ENCODE peak calls at places on chromosomes 13 and 19, in eight cellular contexts. One of them, this sample, is unnamed.

GRCh38 chr13:53775807-53776206 is 747.2 kb downstream of the OLFM4 start:
- DNase-seq in suprapubic skin: no peak
- DNase-seq in stomach: no peak
- DNase-seq in ovary: no peak
- DNase-seq in tibial nerve: no peak
- DNase-seq in upper lobe of left lung: no peak
- DNase-seq in H1: no peak
- DNase-seq in sigmoid colon: no peak
- DNase-seq in this sample: no peak

GRCh38 chr19:33047422-33047821 is 17.3 kb downstream of the RHPN2 start:
- DNase-seq in suprapubic skin: no peak
- DNase-seq in stomach: peak
- DNase-seq in ovary: no peak
- DNase-seq in tibial nerve: no peak
- DNase-seq in upper lobe of left lung: peak
- DNase-seq in H1: peak
- DNase-seq in sigmoid colon: no peak
- DNase-seq in this sample: no peak

GRCh38 chr19:8242212-8242821 is 33.1 kb downstream of the CERS4 start:
- DNase-seq in suprapubic skin: no peak
- DNase-seq in stomach: no peak
- DNase-seq in ovary: no peak
- DNase-seq in tibial nerve: no peak
- DNase-seq in upper lobe of left lung: no peak
- DNase-seq in H1: no peak
- DNase-seq in sigmoid colon: no peak
- DNase-seq in this sample: no peak

GRCh38 chr19:50646074-50646807 is 3.0 kb upstream of the C19orf81 start:
- DNase-seq in suprapubic skin: no peak
- DNase-seq in stomach: no peak
- DNase-seq in ovary: no peak
- DNase-seq in tibial nerve: no peak
- DNase-seq in upper lobe of left lung: no peak
- DNase-seq in H1: no peak
- DNase-seq in sigmoid colon: no peak
- DNase-seq in this sample: no peak

GRCh38 chr13:83815598-83815997 is 66.7 kb downstream of the SLITRK1 start:
- DNase-seq in suprapubic skin: no peak
- DNase-seq in stomach: no peak
- DNase-seq in ovary: no peak
- DNase-seq in tibial nerve: no peak
- DNase-seq in upper lobe of left lung: no peak
- DNase-seq in H1: no peak
- DNase-seq in sigmoid colon: no peak
- DNase-seq in this sample: no peak

GRCh38 chr13:99468971-99469545 is 32.2 kb upstream of the TM9SF2 start:
- DNase-seq in suprapubic skin: no peak
- DNase-seq in stomach: no peak
- DNase-seq in ovary: no peak
- DNase-seq in tibial nerve: no peak
- DNase-seq in upper lobe of left lung: peak
- DNase-seq in H1: no peak
- DNase-seq in sigmoid colon: no peak
- DNase-seq in this sample: peak

GRCh38 chr13:65744761-65745160 is 1485.4 kb downstream of the PCDH9 start:
- DNase-seq in suprapubic skin: no peak
- DNase-seq in stomach: no peak
- DNase-seq in ovary: no peak
- DNase-seq in tibial nerve: no peak
- DNase-seq in upper lobe of left lung: no peak
- DNase-seq in H1: no peak
- DNase-seq in sigmoid colon: no peak
- DNase-seq in this sample: no peak

GRCh38 chr13:29954082-29955043 is 103.9 kb upstream of the UBL3 start:
- DNase-seq in suprapubic skin: no peak
- DNase-seq in stomach: no peak
- DNase-seq in ovary: no peak
- DNase-seq in tibial nerve: no peak
- DNase-seq in upper lobe of left lung: peak
- DNase-seq in H1: no peak
- DNase-seq in sigmoid colon: no peak
- DNase-seq in this sample: no peak

GRCh38 chr19:48271531-48272151 is 1.8 kb downstream of the ZNF114 start:
- DNase-seq in suprapubic skin: peak
- DNase-seq in stomach: no peak
- DNase-seq in ovary: no peak
- DNase-seq in tibial nerve: no peak
- DNase-seq in upper lobe of left lung: peak
- DNase-seq in H1: peak
- DNase-seq in sigmoid colon: no peak
- DNase-seq in this sample: no peak

GRCh38 chr13:100234524-100235136 is 145.7 kb downstream of the PCCA start:
- DNase-seq in suprapubic skin: no peak
- DNase-seq in stomach: no peak
- DNase-seq in ovary: no peak
- DNase-seq in tibial nerve: no peak
- DNase-seq in upper lobe of left lung: no peak
- DNase-seq in H1: no peak
- DNase-seq in sigmoid colon: no peak
- DNase-seq in this sample: no peak

GRCh38 chr19:30076101-30076551 is 134.1 kb downstream of the URI1 start:
- DNase-seq in suprapubic skin: peak
- DNase-seq in stomach: no peak
- DNase-seq in ovary: no peak
- DNase-seq in tibial nerve: no peak
- DNase-seq in upper lobe of left lung: peak
- DNase-seq in H1: no peak
- DNase-seq in sigmoid colon: peak
- DNase-seq in this sample: no peak

GRCh38 chr19:53195265-53195879 is 2.2 kb upstream of the ZNF665 start:
- DNase-seq in suprapubic skin: peak
- DNase-seq in stomach: peak
- DNase-seq in ovary: peak
- DNase-seq in tibial nerve: peak
- DNase-seq in upper lobe of left lung: peak
- DNase-seq in H1: no peak
- DNase-seq in sigmoid colon: peak
- DNase-seq in this sample: peak

GRCh38 chr19:32599736-32600157 is 18.8 kb downstream of the PDCD5 start:
- DNase-seq in suprapubic skin: no peak
- DNase-seq in stomach: no peak
- DNase-seq in ovary: no peak
- DNase-seq in tibial nerve: no peak
- DNase-seq in upper lobe of left lung: peak
- DNase-seq in H1: no peak
- DNase-seq in sigmoid colon: no peak
- DNase-seq in this sample: no peak

GRCh38 chr13:99819962-99820361 is 151.6 kb downstream of the ZIC5 start:
- DNase-seq in suprapubic skin: no peak
- DNase-seq in stomach: no peak
- DNase-seq in ovary: no peak
- DNase-seq in tibial nerve: no peak
- DNase-seq in upper lobe of left lung: no peak
- DNase-seq in H1: no peak
- DNase-seq in sigmoid colon: no peak
- DNase-seq in this sample: no peak

GRCh38 chr13:60661514-60661913 is 264.5 kb downstream of the TDRD3 start:
- DNase-seq in suprapubic skin: no peak
- DNase-seq in stomach: no peak
- DNase-seq in ovary: no peak
- DNase-seq in tibial nerve: no peak
- DNase-seq in upper lobe of left lung: no peak
- DNase-seq in H1: no peak
- DNase-seq in sigmoid colon: no peak
- DNase-seq in this sample: no peak

GRCh38 chr13:62125451-62125850 is 709.8 kb upstream of the PCDH20 start:
- DNase-seq in suprapubic skin: no peak
- DNase-seq in stomach: no peak
- DNase-seq in ovary: no peak
- DNase-seq in tibial nerve: no peak
- DNase-seq in upper lobe of left lung: no peak
- DNase-seq in H1: no peak
- DNase-seq in sigmoid colon: no peak
- DNase-seq in this sample: no peak

GRCh38 chr13:74077847-74078246 is 56.4 kb downstream of the KLF12 start:
- DNase-seq in suprapubic skin: no peak
- DNase-seq in stomach: no peak
- DNase-seq in ovary: no peak
- DNase-seq in tibial nerve: no peak
- DNase-seq in upper lobe of left lung: no peak
- DNase-seq in H1: no peak
- DNase-seq in sigmoid colon: no peak
- DNase-seq in this sample: no peak

GRCh38 chr19:39397360-39398296 is 6.5 kb downstream of the MED29 start:
- DNase-seq in suprapubic skin: peak
- DNase-seq in stomach: peak
- DNase-seq in ovary: peak
- DNase-seq in tibial nerve: peak
- DNase-seq in upper lobe of left lung: peak
- DNase-seq in H1: no peak
- DNase-seq in sigmoid colon: peak
- DNase-seq in this sample: peak

GRCh38 chr19:39400997-39401548 is 5.6 kb upstream of the ZFP36 start:
- DNase-seq in suprapubic skin: no peak
- DNase-seq in stomach: no peak
- DNase-seq in ovary: no peak
- DNase-seq in tibial nerve: no peak
- DNase-seq in upper lobe of left lung: no peak
- DNase-seq in H1: no peak
- DNase-seq in sigmoid colon: no peak
- DNase-seq in this sample: no peak

GRCh38 chr19:39398297-39398864 is 7.2 kb downstream of the MED29 start:
- DNase-seq in suprapubic skin: peak
- DNase-seq in stomach: peak
- DNase-seq in ovary: peak
- DNase-seq in tibial nerve: peak
- DNase-seq in upper lobe of left lung: peak
- DNase-seq in H1: no peak
- DNase-seq in sigmoid colon: peak
- DNase-seq in this sample: no peak

GRCh38 chr19:39401549-39402416 is 4.9 kb upstream of the ZFP36 start:
- DNase-seq in suprapubic skin: peak
- DNase-seq in stomach: peak
- DNase-seq in ovary: peak
- DNase-seq in tibial nerve: no peak
- DNase-seq in upper lobe of left lung: peak
- DNase-seq in H1: no peak
- DNase-seq in sigmoid colon: peak
- DNase-seq in this sample: no peak

DNA sequence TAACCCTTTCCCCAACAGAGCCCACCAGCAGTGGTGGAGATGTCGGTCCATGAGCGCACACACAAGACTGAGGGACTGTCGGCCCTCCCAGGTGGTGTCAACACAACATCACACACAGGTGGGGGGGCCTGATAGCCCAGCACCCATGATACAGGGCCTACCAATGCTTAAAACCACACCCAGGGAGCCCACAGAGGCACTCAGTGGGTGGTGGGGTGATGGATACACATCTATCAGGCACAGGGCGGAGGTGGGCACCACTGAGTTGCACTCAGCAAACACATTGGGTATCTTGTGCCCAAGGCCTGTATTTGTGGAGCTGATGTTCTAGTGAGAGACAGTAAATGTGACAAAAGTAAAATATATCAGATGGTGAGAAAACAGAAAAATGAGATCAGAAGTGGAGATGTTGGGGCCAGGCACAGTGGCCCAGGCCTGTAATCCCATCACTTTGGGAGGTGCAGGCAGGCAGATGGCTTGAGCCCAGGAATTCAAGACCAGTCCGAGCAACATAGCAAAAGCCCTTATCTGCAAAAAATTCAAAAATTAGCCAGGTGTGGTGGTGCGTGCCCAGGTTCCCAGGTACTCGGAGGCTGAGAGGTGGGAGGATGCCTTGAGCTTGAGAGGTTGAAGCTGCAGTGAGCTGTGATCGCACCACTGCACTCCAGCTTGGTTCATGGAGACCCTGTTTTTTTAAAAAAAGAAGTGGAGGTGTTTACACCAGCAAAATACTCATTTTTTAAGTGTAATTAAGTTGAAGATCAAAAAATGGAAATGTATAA is 6.8 kb upstream of the ZFP36 start:
- DNase-seq in suprapubic skin: no peak
- DNase-seq in stomach: no peak
- DNase-seq in ovary: no peak
- DNase-seq in tibial nerve: no peak
- DNase-seq in upper lobe of left lung: no peak
- DNase-seq in H1: no peak
- DNase-seq in sigmoid colon: no peak
- DNase-seq in this sample: no peak
- H3K27ac ChIP-seq in suprapubic skin: peak
- H3K27ac ChIP-seq in stomach: peak
- H3K27ac ChIP-seq in ovary: no peak
- H3K27ac ChIP-seq in tibial nerve: no peak
- H3K27ac ChIP-seq in upper lobe of left lung: peak
- H3K27ac ChIP-seq in H1: no peak
- H3K27ac ChIP-seq in sigmoid colon: peak
- H3K27ac ChIP-seq in this sample: peak

GRCh38 chr13:113145496-113145895 is 13.0 kb upstream of the PROZ start:
- DNase-seq in suprapubic skin: no peak
- DNase-seq in stomach: no peak
- DNase-seq in ovary: no peak
- DNase-seq in tibial nerve: no peak
- DNase-seq in upper lobe of left lung: no peak
- DNase-seq in H1: no peak
- DNase-seq in sigmoid colon: no peak
- DNase-seq in this sample: no peak
- TF ChIP-seq EP300 in suprapubic skin: no peak
- TF ChIP-seq EP300 in stomach: no peak
- TF ChIP-seq EP300 in ovary: no peak
- TF ChIP-seq EP300 in tibial nerve: no peak
- TF ChIP-seq EP300 in upper lobe of left lung: no peak
- TF ChIP-seq EP300 in H1: no peak
- TF ChIP-seq EP300 in sigmoid colon: no peak
- TF ChIP-seq EP300 in this sample: no peak

GRCh38 chr19:6719540-6719861 is 949 bp downstream of the C3 start:
- DNase-seq in suprapubic skin: no peak
- DNase-seq in stomach: no peak
- DNase-seq in ovary: no peak
- DNase-seq in tibial nerve: no peak
- DNase-seq in upper lobe of left lung: no peak
- DNase-seq in H1: no peak
- DNase-seq in sigmoid colon: no peak
- DNase-seq in this sample: no peak
- TF ChIP-seq CTCF in suprapubic skin: no peak
- TF ChIP-seq CTCF in stomach: no peak
- TF ChIP-seq CTCF in ovary: no peak
- TF ChIP-seq CTCF in tibial nerve: no peak
- TF ChIP-seq CTCF in upper lobe of left lung: no peak
- TF ChIP-seq CTCF in H1: no peak
- TF ChIP-seq CTCF in sigmoid colon: no peak
- TF ChIP-seq CTCF in this sample: no peak

GRCh38 chr13:69720278-69720983 is 387.2 kb upstream of the ATXN8OS start:
- DNase-seq in suprapubic skin: no peak
- DNase-seq in stomach: no peak
- DNase-seq in ovary: no peak
- DNase-seq in tibial nerve: no peak
- DNase-seq in upper lobe of left lung: no peak
- DNase-seq in H1: no peak
- DNase-seq in sigmoid colon: no peak
- DNase-seq in this sample: no peak
- H3K27ac ChIP-seq in suprapubic skin: no peak
- H3K27ac ChIP-seq in stomach: no peak
- H3K27ac ChIP-seq in ovary: no peak
- H3K27ac ChIP-seq in tibial nerve: no peak
- H3K27ac ChIP-seq in upper lobe of left lung: no peak
- H3K27ac ChIP-seq in H1: no peak
- H3K27ac ChIP-seq in sigmoid colon: no peak
- H3K27ac ChIP-seq in this sample: no peak

GRCh38 chr13:78589206-78589605 is 14.1 kb downstream of the POU4F1 start:
- DNase-seq in suprapubic skin: no peak
- DNase-seq in stomach: no peak
- DNase-seq in ovary: no peak
- DNase-seq in tibial nerve: no peak
- DNase-seq in upper lobe of left lung: no peak
- DNase-seq in H1: no peak
- DNase-seq in sigmoid colon: no peak
- DNase-seq in this sample: no peak
- TF ChIP-seq EP300 in suprapubic skin: no peak
- TF ChIP-seq EP300 in stomach: no peak
- TF ChIP-seq EP300 in ovary: no peak
- TF ChIP-seq EP300 in tibial nerve: no peak
- TF ChIP-seq EP300 in upper lobe of left lung: no peak
- TF ChIP-seq EP300 in H1: no peak
- TF ChIP-seq EP300 in sigmoid colon: no peak
- TF ChIP-seq EP300 in this sample: no peak